ENCODE peak calls at places on chromosome 16, in seven cellular contexts. W is GM23248, S is PC-3, I is MM.1S, Q is HCT116, R is hepatocyte, D is GM23338. L is an unnamed sample.

GRCh38 chr16:80518436-80518835 is 22.4 kb upstream of the DYNLRB2 start:
- DNase-seq in D (peak), S (no peak), R (no peak), W (peak), I (peak), Q (no peak), L (no peak)

GRCh38 chr16:70696952-70697600 is 11.2 kb upstream of the MTSS2 start:
- DNase-seq in D (no peak), Q (no peak), S (peak), R (no peak), I (no peak), W (no peak), L (no peak)

GRCh38 chr16:11613381-11614303 is 26.9 kb upstream of the LITAF start:
- DNase-seq in S (peak), I (no peak), D (no peak), Q (no peak), R (peak), W (no peak), L (no peak)

GRCh38 chr16:4071686-4072561 is 44.3 kb downstream of the ADCY9 start:
- DNase-seq in R (no peak), Q (no peak), W (no peak), S (no peak), I (no peak), D (no peak), L (no peak)

GRCh38 chr16:3642397-3643094 is 11.9 kb upstream of the DNASE1 start:
- DNase-seq in R (peak), Q (peak), I (no peak), D (no peak), S (peak), W (no peak), L (no peak)

GRCh38 chr16:89409161-89409711 is 81.1 kb downstream of the ANKRD11 start:
- DNase-seq in Q (no peak), D (no peak), W (peak), R (peak), S (peak), I (no peak), L (no peak)

GRCh38 chr16:69917739-69918138 is 33.4 kb upstream of the CLEC18A start:
- DNase-seq in S (peak), W (peak), I (no peak), D (peak), Q (no peak), R (peak), L (peak)

GRCh38 chr16:80569440-80570105 is 28.8 kb downstream of the DYNLRB2 start:
- DNase-seq in D (no peak), R (peak), Q (no peak), I (no peak), S (peak), W (peak), L (no peak)

GRCh38 chr16:66925322-66925840 is at the start of gene RRAD:
- DNase-seq in I (no peak), W (peak), Q (no peak), S (no peak), R (peak), D (peak), L (peak)

GRCh38 chr16:88931936-88932335 is 45.1 kb downstream of the CBFA2T3 start:
- DNase-seq in I (no peak), R (no peak), D (no peak), Q (no peak), S (no peak), W (no peak), L (no peak)

GRCh38 chr16:80084614-80085013 is 456.2 kb upstream of the DYNLRB2 start:
- DNase-seq in S (peak), D (peak), W (peak), Q (no peak), R (peak), I (peak), L (peak)

GRCh38 chr16:64391009-64391663 is 730.7 kb downstream of the CDH11 start:
- DNase-seq in W (peak), S (peak), I (no peak), R (no peak), D (no peak), Q (no peak), L (no peak)

GRCh38 chr16:49788505-49788904 is 67.4 kb downstream of the ZNF423 start:
- DNase-seq in I (no peak), Q (no peak), S (no peak), W (peak), D (no peak), R (no peak), L (no peak)

GRCh38 chr16:46404028-46404427 is 217.2 kb downstream of the SHCBP1 start:
- DNase-seq in S (no peak), R (no peak), W (no peak), D (no peak), Q (no peak), I (no peak), L (no peak)

GRCh38 chr16:2236362-2237075 is at the start of gene DNASE1L2:
- DNase-seq in D (peak), I (no peak), R (peak), S (peak), Q (no peak), W (peak), L (peak)

GRCh38 chr16:2235695-2236361 is 416 bp upstream of the DNASE1L2 start:
- DNase-seq in W (no peak), I (no peak), Q (no peak), S (no peak), R (no peak), D (no peak), L (no peak)

GRCh38 chr16:2238396-2239230 is 2.4 kb downstream of the DNASE1L2 start:
- DNase-seq in W (no peak), S (no peak), D (peak), Q (no peak), I (no peak), R (no peak), L (peak)

GRCh38 chr16:2237552-2238395 is 1.5 kb downstream of the DNASE1L2 start:
- DNase-seq in D (peak), I (no peak), W (no peak), Q (no peak), S (no peak), R (no peak), L (peak)

GRCh38 chr16:2237076-2237551 is 870 bp downstream of the DNASE1L2 start:
- DNase-seq in Q (no peak), S (no peak), I (no peak), W (no peak), R (no peak), D (no peak), L (no peak)
- TF ChIP-seq EZH2 in Q (no peak), S (no peak), I (no peak), W (no peak), R (peak), D (no peak), L (peak)

GRCh38 chr16:58012481-58012880 is 11.3 kb downstream of the USB1 start:
- DNase-seq in W (no peak), R (no peak), S (no peak), D (no peak), Q (no peak), I (no peak), L (peak)

GRCh38 chr16:58010886-58011285 is 9.7 kb downstream of the USB1 start:
- DNase-seq in D (no peak), R (no peak), S (no peak), W (no peak), Q (no peak), I (no peak), L (peak)

GRCh38 chr16:58011652-58012051 is 10.4 kb downstream of the USB1 start:
- DNase-seq in S (no peak), R (peak), W (peak), I (no peak), Q (no peak), D (no peak), L (no peak)

GRCh38 chr16:58013201-58013956 is 12.2 kb downstream of the USB1 start:
- DNase-seq in W (no peak), D (no peak), S (no peak), Q (no peak), R (no peak), I (no peak), L (no peak)

DNA sequence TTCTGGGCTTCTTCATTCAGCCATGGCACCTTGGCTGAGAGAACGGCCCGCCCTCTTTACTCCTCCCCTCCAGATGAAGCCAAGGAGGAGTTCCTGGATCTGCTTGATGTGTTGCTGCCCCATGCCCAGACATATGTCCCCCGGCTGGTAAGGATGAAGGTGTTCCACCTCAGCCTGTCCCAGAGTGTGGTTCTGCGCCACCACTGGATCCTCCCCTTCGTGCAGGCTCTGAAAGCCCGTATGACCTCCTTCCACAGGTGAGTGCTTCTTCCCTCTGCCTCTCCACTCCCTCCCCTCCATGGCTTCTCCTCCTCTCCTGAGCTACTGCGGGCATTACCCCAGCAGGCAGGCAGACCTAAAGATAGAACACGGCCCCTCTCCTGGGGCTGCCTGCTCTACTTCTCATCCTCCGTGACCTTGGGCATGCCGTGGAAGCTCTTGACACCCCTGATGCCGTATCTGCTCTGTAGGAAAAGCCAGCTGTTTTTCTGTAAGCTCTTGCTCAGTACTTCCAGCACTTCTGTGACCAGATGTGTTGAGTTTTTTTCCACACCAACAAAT is 8.7 kb downstream of the USB1 start:
- DNase-seq in R (no peak), I (no peak), D (no peak), Q (no peak), S (no peak), W (no peak), L (no peak)
- H3K4me2 ChIP-seq in R (no peak), I (no peak), D (no peak), Q (no peak), S (no peak), W (no peak), L (no peak)

DNA sequence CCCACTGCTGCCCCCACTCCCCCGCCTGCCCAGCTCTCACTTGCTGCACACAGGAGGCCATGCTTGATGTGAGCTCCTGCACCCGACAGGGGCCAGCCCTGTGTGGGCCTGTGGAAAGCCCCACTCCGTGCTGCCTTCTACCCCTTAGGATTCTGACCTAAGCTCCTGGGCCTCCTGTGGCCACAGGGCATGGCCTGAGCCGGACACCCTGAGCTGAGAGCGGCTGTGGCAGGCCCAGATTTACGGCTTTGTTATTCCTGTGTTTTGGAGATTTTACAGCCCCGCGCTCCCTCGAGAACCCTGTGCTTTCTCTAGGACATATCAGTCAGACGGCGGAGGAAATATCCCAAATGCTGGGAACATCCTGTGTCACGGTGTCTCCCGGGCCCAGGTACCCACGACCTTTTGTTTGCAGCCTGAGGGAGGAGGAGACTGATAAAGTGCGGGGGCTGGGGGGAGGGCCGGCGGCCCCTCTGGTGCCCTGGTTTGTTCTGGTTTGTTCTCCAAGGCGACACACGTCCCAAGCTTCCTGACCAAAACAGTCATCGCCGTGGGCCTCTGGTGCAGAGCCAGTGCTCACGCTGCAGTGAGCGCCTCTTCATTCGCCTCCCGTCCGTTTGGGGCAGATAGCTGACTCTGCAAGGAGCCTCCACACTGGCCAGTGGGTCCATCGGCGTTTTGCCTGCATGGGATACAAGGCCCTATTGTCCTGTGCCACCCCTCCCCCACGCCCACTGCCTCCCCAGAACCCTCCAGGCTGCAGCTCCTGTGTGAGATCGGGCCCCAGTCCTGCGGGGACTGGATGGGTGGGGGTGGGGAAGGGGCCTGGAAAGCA is 363.3 kb downstream of the C16orf95 start:
- DNase-seq in R (no peak), W (no peak), I (no peak), Q (no peak), S (no peak), D (peak), L (peak)
- TF ChIP-seq EZH2phosphoT487 in R (no peak), W (no peak), I (no peak), Q (no peak), S (no peak), D (no peak), L (no peak)

GRCh38 chr16:73605309-73605708 is 557.4 kb upstream of the ZFHX3 start:
- DNase-seq in W (no peak), Q (no peak), D (peak), I (no peak), R (no peak), S (no peak), L (peak)
- TF ChIP-seq EZH2 in W (no peak), Q (no peak), D (no peak), I (no peak), R (no peak), S (no peak), L (no peak)

GRCh38 chr16:1938910-1939309 is 4.1 kb downstream of the MSRB1 start:
- DNase-seq in D (no peak), Q (no peak), W (no peak), S (no peak), R (no peak), I (no peak), L (no peak)
- H3K4me2 ChIP-seq in D (no peak), Q (no peak), W (no peak), S (no peak), R (no peak), I (no peak), L (no peak)

L was measured in neural progenitor cell.